ENCODE peak calls at places on chromosomes 3 and 15, in five cellular contexts. E, K, L, I and G are unnamed samples.
A peak's percentile ranks its signal among the peaks of the same experiment; 100 is the strongest.

GRCh38 chr3:49952924-49953323 is 13.0 kb downstream of the RBM6 start:
- DNase-seq in E (no peak), K (no peak), L (no peak), I (no peak), G (no peak)

GRCh38 chr3:16335772-16336621 is 71.0 kb downstream of the OXNAD1 start:
- DNase-seq in I (no peak), L (no peak), E (no peak), K (no peak), G (no peak)

GRCh38 chr3:171201825-171202224 is 175.3 kb upstream of the SLC2A2 start:
- DNase-seq in K (no peak), L (no peak), I (no peak), E (no peak), G (no peak)

GRCh38 chr15:65660927-65661326 is 39.2 kb downstream of the SLC24A1 start:
- DNase-seq in L (no peak), I (no peak), K (peak; percentile 76), E (no peak), G (no peak)

GRCh38 chr3:112042842-112043280 is 8.3 kb downstream of the TMPRSS7 start:
- DNase-seq in K (no peak), E (no peak), I (no peak), L (no peak), G (no peak)

GRCh38 chr15:63909819-63910437 is 76.2 kb upstream of the HERC1 start:
- DNase-seq in E (no peak), L (no peak), I (no peak), K (peak; percentile 51), G (no peak)

GRCh38 chr3:193452338-193452737 is 73.8 kb upstream of the ATP13A5 start:
- DNase-seq in L (no peak), I (no peak), K (peak; percentile 5), E (no peak), G (no peak)

GRCh38 chr3:125151916-125152315 is 60.6 kb downstream of the SLC12A8 start:
- DNase-seq in E (no peak), K (no peak), I (no peak), L (no peak), G (no peak)

GRCh38 chr3:37282996-37283395 is 108.6 kb upstream of the LRRFIP2 start:
- DNase-seq in K (no peak), L (no peak), I (no peak), E (no peak), G (no peak)

GRCh38 chr15:28896944-28897343 is 11.2 kb downstream of the APBA2 start:
- DNase-seq in K (peak; percentile 89), I (no peak), L (no peak), E (no peak), G (no peak)

GRCh38 chr3:99620976-99621375 is 17.4 kb upstream of the COL8A1 start:
- DNase-seq in I (no peak), L (no peak), E (no peak), K (no peak), G (no peak)

GRCh38 chr3:141103067-141103466 is 51.9 kb downstream of the SPSB4 start:
- DNase-seq in E (no peak), I (no peak), L (no peak), K (no peak), G (no peak)

GRCh38 chr3:17581421-17582080 is 160.9 kb downstream of the TBC1D5 start:
- DNase-seq in I (no peak), E (no peak), K (peak; percentile 65), L (no peak), G (no peak)

GRCh38 chr3:114508976-114509375 is 215.1 kb downstream of the TIGIT start:
- DNase-seq in K (no peak), E (no peak), L (no peak), I (no peak), G (no peak)

GRCh38 chr3:21620511-21621395 is 130.3 kb downstream of the ZNF385D start:
- DNase-seq in E (no peak), L (no peak), K (no peak), I (no peak), G (no peak)

GRCh38 chr3:39812537-39812936 is 3.1 kb downstream of the MYRIP start:
- DNase-seq in I (no peak), L (no peak), E (no peak), K (peak; percentile 16), G (peak; percentile 47)

GRCh38 chr15:74272812-74273211 is 36.7 kb downstream of the CCDC33 start:
- DNase-seq in E (no peak), L (no peak), K (no peak), I (no peak), G (no peak)

GRCh38 chr15:72785452-72786243 is 2.1 kb upstream of the ADPGK start:
- DNase-seq in L (peak; percentile 81), I (no peak), K (peak; percentile 10), E (peak; percentile 21), G (no peak)

GRCh38 chr15:64050281-64051092 is 4.2 kb upstream of the DAPK2 start:
- DNase-seq in L (no peak), K (no peak), E (no peak), I (no peak), G (no peak)

GRCh38 chr3:16240229-16241023 is 24.3 kb downstream of the DPH3 start:
- DNase-seq in K (peak; percentile 88), L (no peak), I (no peak), E (no peak), G (no peak)

GRCh38 chr3:126746395-126747177 is 42.5 kb downstream of the CHCHD6 start:
- DNase-seq in K (peak; percentile 76), E (no peak), L (no peak), I (no peak), G (peak; percentile 52)

GRCh38 chr3:160478338-160478737 is 28.8 kb upstream of the TRIM59 start:
- DNase-seq in I (no peak), K (peak; percentile 76), E (no peak), L (no peak), G (no peak)

GRCh38 chr15:98651581-98652220 is 3.4 kb downstream of the IGF1R start:
- DNase-seq in K (peak; percentile 7), E (no peak), I (no peak), L (peak; percentile 31), G (no peak)

GRCh38 chr15:58510715-58511465 is 79.1 kb downstream of the LIPC start:
- DNase-seq in L (no peak), E (no peak), I (no peak), K (peak; percentile 84), G (no peak)

GRCh38 chr15:27017168-27017809 is 46.3 kb downstream of the GABRG3 start:
- DNase-seq in L (peak; percentile 64), K (peak; percentile 37), I (no peak), E (no peak), G (peak; percentile 68)

GRCh38 chr3:42490243-42490642 is 12.2 kb upstream of the VIPR1 start:
- DNase-seq in K (peak; percentile 61), E (no peak), I (no peak), L (no peak), G (peak; percentile 97)

GRCh38 chr3:58210761-58211477 is at the start of gene DNASE1L3:
- DNase-seq in K (no peak), E (no peak), I (no peak), L (no peak), G (no peak)

GRCh38 chr3:122183521-122183892 is at the start of gene CASR:
- DNase-seq in L (peak; percentile 5), E (no peak), K (peak; percentile 3), I (no peak), G (no peak)

GRCh38 chr3:40765884-40766283 is 241.1 kb downstream of the ZNF621 start:
- DNase-seq in I (no peak), E (no peak), L (no peak), K (peak; percentile 74), G (no peak)

GRCh38 chr3:194548346-194549321 is 61.8 kb upstream of the ATP13A3 start:
- DNase-seq in L (no peak), E (no peak), K (no peak), I (no peak), G (no peak)

GRCh38 chr15:44286814-44287555 is 1.5 kb upstream of the GOLM2 start:
- DNase-seq in K (peak; percentile 13), I (no peak), L (no peak), E (no peak), G (no peak)

GRCh38 chr15:24948495-24948894 is 6.3 kb upstream of the SNRPN start:
- DNase-seq in I (no peak), K (no peak), E (no peak), L (no peak), G (no peak)

GRCh38 chr3:150317469-150317868 is 90.6 kb upstream of the TSC22D2 start:
- DNase-seq in I (no peak), L (no peak), K (no peak), E (no peak), G (no peak)

GRCh38 chr3:104190681-104191080 is 1176.0 kb upstream of the ALCAM start:
- DNase-seq in E (no peak), I (no peak), L (no peak), K (no peak), G (no peak)

GRCh38 chr3:19934098-19934566 is at the start of gene EFHB:
- DNase-seq in I (no peak), L (peak; percentile 48), K (peak; percentile 31), E (no peak), G (no peak)

GRCh38 chr15:60580650-60581415 is 101.9 kb upstream of the ICE2 start:
- DNase-seq in E (no peak), L (peak; percentile 51), I (no peak), K (no peak), G (no peak)

GRCh38 chr3:181999314-181999713 is 287.6 kb downstream of the SOX2 start:
- DNase-seq in I (no peak), L (no peak), K (no peak), E (no peak), G (no peak)

GRCh38 chr3:128072454-128073184 is 20.4 kb downstream of the SEC61A1 start:
- DNase-seq in L (no peak), I (no peak), E (no peak), K (no peak), G (peak; percentile 66)

GRCh38 chr15:36810656-36811449 is 231.4 kb downstream of the CDIN1 start:
- DNase-seq in K (no peak), I (no peak), E (no peak), L (no peak), G (no peak)